ENCODE peak calls at places on chromosomes 13 and 19, in four cellular contexts. V, X, K and D are unnamed samples.

GRCh38 chr19:11279505-11280236 is 16.3 kb upstream of the TSPAN16 start:
- DNase-seq in V (no peak), X (no peak), K (no peak), D (no peak)

GRCh38 chr13:66037096-66037495 is 1193.0 kb downstream of the PCDH9 start:
- DNase-seq in V (no peak), X (no peak), K (no peak), D (no peak)

GRCh38 chr13:87355451-87355850 is 315.7 kb upstream of the SLITRK5 start:
- DNase-seq in V (no peak), X (no peak), K (no peak), D (no peak)

GRCh38 chr13:79079351-79079839 is 326.7 kb downstream of the RBM26 start:
- DNase-seq in V (no peak), X (no peak), K (no peak), D (no peak)

GRCh38 chr13:48828962-48829405 is 146.7 kb upstream of the FNDC3A start:
- DNase-seq in V (no peak), X (no peak), K (no peak), D (no peak)

GRCh38 chr19:10390652-10391286 is 10.4 kb upstream of the TYK2 start:
- DNase-seq in V (peak; percentile 59), X (peak; percentile 71), K (no peak), D (no peak)

GRCh38 chr19:49403404-49404187 is 15.5 kb downstream of the KASH5 start:
- DNase-seq in V (no peak), X (no peak), K (no peak), D (no peak)

GRCh38 chr13:98276486-98276885 is 99.4 kb upstream of the RNF113B start:
- DNase-seq in V (no peak), X (no peak), K (no peak), D (no peak)

GRCh38 chr13:113528101-113528797 is 37.7 kb upstream of the DCUN1D2 start:
- DNase-seq in V (no peak), X (no peak), K (no peak), D (no peak)

GRCh38 chr19:49812997-49813861 is at the start of gene FUZ:
- DNase-seq in V (peak; percentile 93), X (peak; percentile 97), K (peak; percentile 90), D (peak; percentile 85)

GRCh38 chr13:75180805-75181455 is 301.0 kb downstream of the TBC1D4 start:
- DNase-seq in V (no peak), X (no peak), K (no peak), D (no peak)

GRCh38 chr19:1172353-1173159 is 1.5 kb downstream of the SBNO2 start:
- DNase-seq in V (peak; percentile 53), X (peak; percentile 76), K (peak; percentile 74), D (no peak)

GRCh38 chr19:3590991-3591659 is 5.8 kb downstream of the GIPC3 start:
- DNase-seq in V (no peak), X (no peak), K (no peak), D (no peak)

GRCh38 chr19:55258476-55258827 is 365 bp downstream of the PPP6R1 start:
- DNase-seq in V (no peak), X (no peak), K (peak; percentile 91), D (no peak)

GRCh38 chr13:30257433-30258099 is 49.8 kb downstream of the KATNAL1 start:
- DNase-seq in V (no peak), X (no peak), K (no peak), D (no peak)

GRCh38 chr13:74406439-74406838 is 272.2 kb upstream of the KLF12 start:
- DNase-seq in V (no peak), X (no peak), K (no peak), D (no peak)

GRCh38 chr13:105083986-105084385 is 1451.5 kb downstream of the EFNB2 start:
- DNase-seq in V (no peak), X (no peak), K (no peak), D (no peak)

GRCh38 chr13:91284335-91284734 is 63.2 kb upstream of the MIR17HG start:
- DNase-seq in V (no peak), X (no peak), K (no peak), D (no peak)

GRCh38 chr13:53941588-53942190 is 913.1 kb downstream of the OLFM4 start:
- DNase-seq in V (no peak), X (no peak), K (no peak), D (no peak)

GRCh38 chr13:53946500-53946899 is 917.9 kb downstream of the OLFM4 start:
- DNase-seq in V (no peak), X (no peak), K (no peak), D (no peak)
- TF ChIP-seq POLR2A in V (no peak), X (no peak), K (no peak), D (no peak)

GRCh38 chr19:40322271-40322610 is 26.0 kb downstream of the C19orf47 start:
- DNase-seq in V (no peak), X (no peak), K (no peak), D (no peak)
- H3K36me3 ChIP-seq in V (no peaks in the 10 kb centered on the region), X (no peaks in the 10 kb centered on the region), K (peaks cover 23% of the 10 kb centered on the region), D (peaks cover 95% of the 10 kb centered on the region)

DNA sequence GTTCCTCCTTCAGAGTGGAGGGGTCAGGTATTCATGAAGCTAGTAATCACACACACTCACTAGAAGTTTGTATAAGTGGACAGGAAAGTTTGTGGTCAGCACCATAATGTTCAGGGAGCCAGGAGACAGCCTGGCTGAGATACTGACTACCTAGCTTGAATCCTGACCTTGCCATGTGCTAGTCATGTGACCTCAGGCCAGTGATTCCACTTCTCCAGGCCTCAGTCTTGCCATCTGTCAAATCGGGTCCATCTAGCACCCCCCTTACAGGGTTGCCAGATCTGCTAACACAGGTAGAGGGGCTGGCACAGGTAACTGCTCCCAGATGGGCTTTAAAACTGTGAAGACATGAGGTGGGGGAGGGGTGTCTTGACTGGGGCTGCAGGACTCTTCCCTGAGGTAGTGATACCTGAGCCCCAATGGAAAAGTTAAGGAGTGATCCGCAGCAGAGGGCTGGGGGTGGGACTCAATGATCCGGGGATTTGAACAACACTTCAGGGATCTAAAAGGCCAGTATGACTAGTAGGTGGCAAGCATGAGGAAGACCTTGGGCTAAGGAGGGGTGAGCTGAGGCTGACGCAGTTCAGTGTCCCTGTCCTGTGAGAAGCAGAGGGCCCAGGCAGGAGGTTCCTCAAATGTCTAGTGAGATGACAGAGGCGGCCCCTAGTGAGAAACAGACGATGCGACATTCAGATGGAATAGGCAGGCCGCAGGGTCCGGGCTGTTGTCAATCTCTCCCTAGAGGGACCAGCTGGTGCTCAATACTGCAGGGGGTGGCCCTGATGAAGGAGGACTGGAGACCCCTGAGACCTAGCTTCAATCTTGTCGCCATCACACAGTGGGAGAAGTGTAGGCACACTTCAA is 8.5 kb downstream of the ACTMAP start:
- DNase-seq in V (no peak), X (no peak), K (no peak), D (no peak)
- TF ChIP-seq CTCF in V (no peak), X (no peak), K (no peak), D (no peak)

GRCh38 chr19:6772028-6772865 is at the start of gene VAV1:
- DNase-seq in V (no peak), X (peak; percentile 84), K (peak; percentile 93), D (peak; percentile 55)
- TF ChIP-seq POLR2A in V (no peak), X (peak; percentile 59), K (no peak), D (no peak)

DNA sequence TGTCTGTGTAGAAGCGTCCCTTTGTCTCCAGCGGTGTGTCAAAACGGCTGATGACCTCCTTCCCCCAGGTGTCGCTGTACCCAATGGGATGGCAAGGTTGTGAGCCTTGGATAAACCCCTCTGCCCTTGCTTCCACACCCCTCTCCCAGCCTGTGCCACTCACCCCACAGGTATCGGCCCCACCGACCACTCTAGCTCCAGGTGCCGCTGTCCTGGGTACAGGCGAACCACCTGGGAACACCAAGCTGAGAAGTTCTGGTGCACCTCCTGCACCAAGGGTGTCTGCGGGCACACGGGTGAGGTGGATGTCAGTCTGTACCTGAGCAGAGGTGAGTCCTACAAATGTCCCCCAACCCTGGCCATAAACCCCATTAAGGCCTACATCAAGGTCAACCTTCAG is 16.6 kb downstream of the MAN2B1 start:
- DNase-seq in V (no peak), X (no peak), K (no peak), D (no peak)
- H3K36me3 ChIP-seq in V (no peaks in the 10 kb centered on the region), X (no peaks in the 10 kb centered on the region), K (peaks cover 3% of the 10 kb centered on the region), D (no peaks in the 10 kb centered on the region)

GRCh38 chr13:76886005-76886291 is 257 bp downstream of the KCTD12 start:
- DNase-seq in V (no peak), X (no peak), K (no peak), D (no peak)

GRCh38 chr13:76885203-76886004 is 801 bp downstream of the KCTD12 start:
- DNase-seq in V (peak; percentile 74), X (peak; percentile 70), K (peak; percentile 94), D (peak; percentile 21)

GRCh38 chr13:76887070-76887563 is 912 bp upstream of the KCTD12 start:
- DNase-seq in V (peak; percentile 23), X (no peak), K (no peak), D (no peak)

GRCh38 chr13:76884571-76885202 is 1.5 kb downstream of the KCTD12 start:
- DNase-seq in V (peak; percentile 17), X (no peak), K (no peak), D (no peak)

GRCh38 chr13:76886292-76887061 is at the start of gene KCTD12:
- DNase-seq in V (peak; percentile 86), X (peak; percentile 81), K (peak; percentile 98), D (peak; percentile 57)
- TF ChIP-seq CTCF in V (peak; percentile 54), X (peak; percentile 18), K (peak; percentile 34), D (peak; percentile 26)

DNA sequence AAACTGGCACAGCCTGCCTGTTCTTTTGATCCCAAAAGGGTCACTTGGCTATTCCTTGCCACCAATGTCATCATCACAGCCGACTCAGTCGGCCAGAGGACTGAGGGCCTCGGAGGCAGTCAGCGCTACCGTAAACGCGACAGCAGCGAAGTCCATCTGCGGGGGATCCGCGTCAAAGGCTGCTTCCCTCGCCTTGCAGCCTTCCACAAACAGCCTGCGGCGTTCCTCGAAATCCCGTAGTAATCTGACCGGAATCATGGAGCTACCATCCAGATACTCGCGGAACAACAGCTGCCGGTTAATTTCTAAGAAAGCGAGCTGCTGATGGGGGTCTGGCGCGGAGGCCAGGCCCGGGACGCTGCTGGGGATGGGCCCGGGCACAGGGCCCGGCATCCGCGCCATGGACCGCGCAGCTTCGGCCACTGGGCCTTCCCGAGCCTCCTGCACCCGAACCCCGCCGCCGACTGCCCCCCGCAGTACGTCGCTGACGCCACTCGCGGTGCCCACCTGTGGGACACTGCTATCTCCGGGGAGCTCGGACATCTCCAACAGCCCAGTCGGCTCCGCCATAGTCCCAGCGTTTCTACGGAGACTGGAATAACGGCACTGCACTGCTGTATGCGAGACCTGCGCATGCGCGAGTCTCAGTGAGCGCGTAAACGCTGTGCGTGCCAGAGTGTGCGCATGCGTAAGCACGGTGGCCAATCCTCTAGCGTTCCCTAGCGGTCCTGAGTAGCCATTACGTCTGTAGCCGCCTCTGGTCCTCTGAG is at the start of gene EID2B:
- DNase-seq in V (peak; percentile 95), X (peak; percentile 95), K (peak; percentile 92), D (peak; percentile 61)
- TF ChIP-seq POLR2A in V (peak; percentile 80), X (peak; percentile 55), K (no peak), D (peak; percentile 52)

GRCh38 chr19:38720559-38721236 is 23.6 kb downstream of the CAPN12 start:
- DNase-seq in V (no peak), X (no peak), K (no peak), D (no peak)
- H3K36me3 ChIP-seq in V (no peaks in the 10 kb centered on the region), X (no peaks in the 10 kb centered on the region), K (peaks cover 57% of the 10 kb centered on the region), D (peaks cover 79% of the 10 kb centered on the region)

DNA sequence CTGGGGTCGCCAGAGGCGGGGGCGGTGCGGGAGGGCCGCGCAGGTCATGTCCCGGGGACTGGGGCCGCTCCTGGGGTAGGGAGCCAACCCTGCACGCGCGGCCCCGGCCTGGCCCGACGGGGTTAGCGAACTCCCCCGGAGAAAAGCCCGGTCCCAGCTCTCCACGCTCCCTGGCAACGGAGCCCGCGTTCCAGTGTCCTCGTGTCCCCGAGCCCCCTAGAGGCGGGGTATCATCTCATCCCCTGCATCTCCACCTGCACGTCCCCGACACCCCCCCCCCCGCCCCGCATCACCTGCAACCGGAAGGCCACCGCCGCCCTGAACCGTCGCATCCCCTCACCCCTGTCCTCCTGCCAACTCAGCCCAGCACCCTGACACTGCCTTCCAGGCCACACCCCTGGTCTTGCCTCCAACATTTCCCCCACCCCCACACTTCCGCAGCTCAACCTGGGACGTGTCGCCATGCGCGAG is 2.7 kb downstream of the WDR88 start:
- DNase-seq in V (no peak), X (no peak), K (peak; percentile 83), D (no peak)
- TF ChIP-seq CTCF in V (no peak), X (no peak), K (no peak), D (no peak)